ENCODE peak calls at places on chromosomes 13 and 19, in eight cellular contexts. One of them, this sample, is unnamed.

GRCh38 chr13:57409121-57409520 is 222.4 kb upstream of the PCDH17 start:
- DNase-seq in cerebellum: no peak
- DNase-seq in neural crest cell: peak
- DNase-seq in occipital lobe: peak
- DNase-seq in LoVo: no peak
- DNase-seq in neuronal stem cell: peak
- DNase-seq in A673: no peak
- DNase-seq in stimulated activated CD8-positive, alpha-beta memory T cell treated with anti-CD3 and anti-CD28 coated beads, Interleukin-7, amount 100 ng/mL, for 1 hour: no peak
- DNase-seq in this sample: no peak

GRCh38 chr13:51955281-51955771 is 55.9 kb downstream of the ATP7B start:
- DNase-seq in neural crest cell: no peak
- DNase-seq in LoVo: no peak
- DNase-seq in neuronal stem cell: no peak
- DNase-seq in occipital lobe: no peak
- DNase-seq in A673: no peak
- DNase-seq in stimulated activated CD8-positive, alpha-beta memory T cell treated with anti-CD3 and anti-CD28 coated beads, Interleukin-7, amount 100 ng/mL, for 1 hour: no peak
- DNase-seq in cerebellum: peak
- DNase-seq in this sample: peak

GRCh38 chr13:75685239-75685697 is 49.1 kb downstream of the LMO7 start:
- DNase-seq in neuronal stem cell: peak
- DNase-seq in A673: peak
- DNase-seq in neural crest cell: no peak
- DNase-seq in LoVo: no peak
- DNase-seq in cerebellum: no peak
- DNase-seq in occipital lobe: no peak
- DNase-seq in stimulated activated CD8-positive, alpha-beta memory T cell treated with anti-CD3 and anti-CD28 coated beads, Interleukin-7, amount 100 ng/mL, for 1 hour: no peak
- DNase-seq in this sample: no peak

GRCh38 chr19:32688315-32688714 is 3.3 kb upstream of the NUDT19 start:
- DNase-seq in neural crest cell: no peak
- DNase-seq in stimulated activated CD8-positive, alpha-beta memory T cell treated with anti-CD3 and anti-CD28 coated beads, Interleukin-7, amount 100 ng/mL, for 1 hour: no peak
- DNase-seq in neuronal stem cell: no peak
- DNase-seq in cerebellum: no peak
- DNase-seq in LoVo: no peak
- DNase-seq in A673: no peak
- DNase-seq in occipital lobe: no peak
- DNase-seq in this sample: no peak

GRCh38 chr13:34207334-34207733 is 389.4 kb downstream of the RFC3 start:
- DNase-seq in neural crest cell: no peak
- DNase-seq in occipital lobe: no peak
- DNase-seq in neuronal stem cell: no peak
- DNase-seq in A673: peak
- DNase-seq in LoVo: no peak
- DNase-seq in stimulated activated CD8-positive, alpha-beta memory T cell treated with anti-CD3 and anti-CD28 coated beads, Interleukin-7, amount 100 ng/mL, for 1 hour: no peak
- DNase-seq in cerebellum: no peak
- DNase-seq in this sample: no peak

GRCh38 chr13:92514420-92515125 is 712.0 kb upstream of the GPC6 start:
- DNase-seq in neuronal stem cell: no peak
- DNase-seq in LoVo: no peak
- DNase-seq in A673: no peak
- DNase-seq in cerebellum: no peak
- DNase-seq in occipital lobe: no peak
- DNase-seq in stimulated activated CD8-positive, alpha-beta memory T cell treated with anti-CD3 and anti-CD28 coated beads, Interleukin-7, amount 100 ng/mL, for 1 hour: no peak
- DNase-seq in neural crest cell: no peak
- DNase-seq in this sample: no peak

GRCh38 chr13:27083183-27083582 is 88.4 kb downstream of the USP12 start:
- DNase-seq in neuronal stem cell: no peak
- DNase-seq in A673: no peak
- DNase-seq in occipital lobe: no peak
- DNase-seq in neural crest cell: no peak
- DNase-seq in cerebellum: no peak
- DNase-seq in LoVo: no peak
- DNase-seq in stimulated activated CD8-positive, alpha-beta memory T cell treated with anti-CD3 and anti-CD28 coated beads, Interleukin-7, amount 100 ng/mL, for 1 hour: no peak
- DNase-seq in this sample: no peak

GRCh38 chr19:3645726-3646125 is 19.1 kb upstream of the CACTIN start:
- DNase-seq in neuronal stem cell: no peak
- DNase-seq in A673: no peak
- DNase-seq in occipital lobe: no peak
- DNase-seq in neural crest cell: no peak
- DNase-seq in LoVo: no peak
- DNase-seq in stimulated activated CD8-positive, alpha-beta memory T cell treated with anti-CD3 and anti-CD28 coated beads, Interleukin-7, amount 100 ng/mL, for 1 hour: no peak
- DNase-seq in cerebellum: no peak
- DNase-seq in this sample: no peak